ENCODE peak calls at places on chromosomes 4 and X, in nine cellular contexts. Z is ascending aorta, W is OCI-LY7, R is suprapubic skin, L is prostate gland, A is thoracic aorta, Q is colonic mucosa, K is tibial nerve, J is fibroblast of lung. M is an unnamed sample. For H3K4me1, the result is how much of the 10 kb centered on the place peaks cover.

GRCh38 chr4:140012688-140013087 is 141.3 kb downstream of the MAML3 start:
- DNase-seq in R (no peak), W (peak), A (no peak), Z (no peak), Q (peak), K (peak), J (peak), L (peak), M (peak)

GRCh38 chrX:48028091-48028490 is 21.3 kb downstream of the SPACA5 start:
- DNase-seq in J (no peak), Z (no peak), K (no peak), Q (no peak), A (no peak), W (no peak), R (no peak), L (no peak), M (no peak)

GRCh38 chrX:141278306-141278705 is 36.0 kb upstream of the SPANXC start:
- DNase-seq in J (peak), Q (no peak), L (no peak), K (no peak), W (peak), Z (no peak), A (no peak), R (no peak), M (peak)

GRCh38 chr4:67480810-67481209 is 64.5 kb downstream of the CENPC start:
- DNase-seq in A (no peak), J (no peak), W (no peak), Z (no peak), Q (no peak), K (no peak), R (no peak), L (no peak), M (no peak)

GRCh38 chr4:2868840-2869487 is 25.3 kb downstream of the ADD1 start:
- DNase-seq in Q (no peak), Z (no peak), W (no peak), L (no peak), J (no peak), A (no peak), R (no peak), K (no peak), M (no peak)

GRCh38 chrX:97841544-97842179 is 958.0 kb downstream of the RPA4 start:
- DNase-seq in R (no peak), L (no peak), Q (no peak), W (no peak), Z (no peak), J (no peak), K (no peak), A (no peak), M (no peak)

GRCh38 chr4:28948501-28948900 is 1771.7 kb upstream of the PCDH7 start:
- DNase-seq in A (no peak), L (no peak), J (peak), Z (no peak), R (no peak), W (no peak), K (no peak), Q (no peak), M (no peak)

GRCh38 chr4:58564695-58565094 is 1454.5 kb upstream of the IGFBP7 start:
- DNase-seq in A (no peak), Z (no peak), K (no peak), L (no peak), R (no peak), W (no peak), J (no peak), Q (no peak), M (no peak)

GRCh38 chr4:16139066-16139945 is 55.5 kb upstream of the PROM1 start:
- DNase-seq in A (no peak), R (no peak), W (no peak), J (no peak), K (no peak), L (no peak), Z (no peak), Q (peak), M (no peak)

GRCh38 chrX:9458516-9459078 is 6.3 kb upstream of the TBL1X start:
- DNase-seq in J (no peak), W (no peak), Q (no peak), A (no peak), Z (no peak), K (no peak), R (no peak), L (no peak), M (no peak)

GRCh38 chrX:130295519-130296314 is 27.0 kb upstream of the ZNF280C start:
- DNase-seq in Z (no peak), L (no peak), J (peak), K (no peak), R (no peak), W (no peak), A (no peak), Q (no peak), M (no peak)

GRCh38 chr4:25792200-25792791 is 70.5 kb downstream of the SEL1L3 start:
- DNase-seq in R (no peak), W (peak), L (no peak), J (no peak), Z (no peak), K (no peak), Q (peak), A (no peak), M (no peak)

GRCh38 chrX:91039777-91040176 is 394.9 kb upstream of the PABPC5 start:
- DNase-seq in W (no peak), K (no peak), Q (no peak), Z (no peak), A (no peak), R (no peak), J (no peak), L (no peak), M (no peak)

GRCh38 chrX:129596077-129596476 is 56.0 kb downstream of the OCRL start:
- DNase-seq in L (no peak), A (no peak), Z (no peak), Q (no peak), J (no peak), K (no peak), R (no peak), W (no peak), M (no peak)

GRCh38 chrX:71634366-71634765 is 16.1 kb upstream of the CXCR3 start:
- DNase-seq in R (no peak), J (no peak), W (no peak), A (no peak), L (no peak), Z (no peak), Q (no peak), K (no peak), M (no peak)

GRCh38 chr4:1044469-1045192 is 33.2 kb downstream of the FGFRL1 start:
- DNase-seq in K (no peak), A (peak), R (no peak), J (no peak), Q (no peak), L (no peak), W (no peak), Z (no peak), M (no peak)

GRCh38 chr4:1045193-1045594 is 33.8 kb downstream of the FGFRL1 start:
- DNase-seq in A (peak), Q (no peak), Z (no peak), J (no peak), W (no peak), L (no peak), R (no peak), K (no peak), M (peak)

GRCh38 chr4:1043162-1043561 is 31.7 kb downstream of the FGFRL1 start:
- DNase-seq in K (no peak), L (no peak), R (no peak), J (no peak), Q (no peak), A (no peak), Z (no peak), W (no peak), M (no peak)

GRCh38 chr4:1042352-1043025 is 31.1 kb downstream of the FGFRL1 start:
- DNase-seq in W (no peak), A (no peak), Z (no peak), L (no peak), Q (no peak), J (no peak), R (no peak), K (no peak), M (peak)

GRCh38 chr4:1043658-1044468 is 32.4 kb downstream of the FGFRL1 start:
- DNase-seq in W (no peak), Q (peak), R (peak), A (peak), Z (peak), L (no peak), K (peak), J (peak), M (peak)
- H3K4me1 ChIP-seq in W (under half), Q (under half), R (half or more), A (half or more), Z (under half), L (under half), K (half or more), J (under half), M (under half)

GRCh38 chrX:120304241-120304640 is 7.0 kb downstream of the TMEM255A start:
- DNase-seq in W (no peak), K (no peak), A (no peak), R (no peak), Q (no peak), J (no peak), L (no peak), Z (no peak), M (no peak)
- H3K4me1 ChIP-seq in W (under half), K (under half), A (under half), R (under half), Q (under half), J (under half), L (under half), Z (under half), M (under half)

GRCh38 chrX:19679787-19680186 is 164.5 kb upstream of the MAP3K15 start:
- DNase-seq in R (no peak), W (no peak), K (no peak), J (no peak), Z (no peak), L (no peak), Q (no peak), A (no peak), M (no peak)
- H3K4me1 ChIP-seq in R (under half), W (under half), K (under half), J (under half), Z (under half), L (under half), Q (under half), A (under half), M (under half)

DNA sequence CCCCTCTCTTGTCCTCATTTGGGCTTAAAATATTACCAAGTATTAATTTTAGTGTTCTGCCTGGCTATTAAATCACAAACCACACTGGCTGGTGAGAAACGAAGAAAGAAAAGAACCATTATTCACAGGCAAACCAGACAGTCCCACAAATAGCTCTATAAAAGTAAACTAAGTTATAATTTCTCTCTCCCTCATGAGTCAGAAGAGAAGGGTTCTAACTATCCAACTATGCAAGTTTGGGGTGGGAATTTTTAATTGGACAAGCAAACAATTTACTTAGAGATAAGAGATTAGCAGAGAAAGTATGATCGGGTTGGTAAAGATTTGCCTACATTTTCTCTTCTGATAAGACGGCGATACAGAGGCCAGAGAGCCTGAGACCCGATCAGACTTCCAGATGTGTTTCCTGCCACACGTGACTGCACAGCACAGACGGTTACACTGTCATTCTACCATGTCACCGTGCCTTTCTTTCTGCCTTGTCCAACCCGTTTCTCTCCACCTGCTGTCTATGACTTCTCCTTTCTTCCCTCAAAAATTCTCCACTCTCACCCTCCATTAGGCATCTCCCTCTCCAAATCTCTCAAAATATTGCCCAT is 52.3 kb downstream of the MEPE start:
- DNase-seq in Z (no peak), K (no peak), J (no peak), Q (no peak), A (no peak), W (peak), R (no peak), L (no peak), M (no peak)
- H3K4me1 ChIP-seq in Z (under half), K (under half), J (under half), Q (under half), A (under half), W (under half), R (under half), L (under half), M (under half)

M was measured in adrenal gland.